ENCODE peak calls at places on chromosome 10, in nine cellular contexts. One of them, this sample, is unnamed.

GRCh38 chr10:5968681-5969453 is 8.5 kb downstream of the IL15RA start:
- DNase-seq in NAMALWA: no peak
- DNase-seq in stimulated activated CD4-positive, alpha-beta T cell treated with anti-CD3 and anti-CD28 coated beads, Interleukin-12 subunit alpha, Interleukin-12 subunit beta, amount 100 ng/mL, for 48 hours: no peak
- DNase-seq in CD8-positive, alpha-beta memory T cell: no peak
- DNase-seq in tibial nerve: no peak
- DNase-seq in hepatocyte: no peak
- DNase-seq in naive thymus-derived CD8-positive, alpha-beta T cell: no peak
- DNase-seq in KBM-7: no peak
- DNase-seq in LHCN-M2: no peak
- DNase-seq in this sample: no peak

GRCh38 chr10:122703483-122704448 is 4.1 kb upstream of the C10orf120 start:
- DNase-seq in NAMALWA: peak
- DNase-seq in stimulated activated CD4-positive, alpha-beta T cell treated with anti-CD3 and anti-CD28 coated beads, Interleukin-12 subunit alpha, Interleukin-12 subunit beta, amount 100 ng/mL, for 48 hours: peak
- DNase-seq in CD8-positive, alpha-beta memory T cell: no peak
- DNase-seq in tibial nerve: peak
- DNase-seq in hepatocyte: peak
- DNase-seq in naive thymus-derived CD8-positive, alpha-beta T cell: peak
- DNase-seq in KBM-7: peak
- DNase-seq in LHCN-M2: peak
- DNase-seq in this sample: peak

GRCh38 chr10:123573236-123574147 is 92.7 kb upstream of the GPR26 start:
- DNase-seq in NAMALWA: peak
- DNase-seq in stimulated activated CD4-positive, alpha-beta T cell treated with anti-CD3 and anti-CD28 coated beads, Interleukin-12 subunit alpha, Interleukin-12 subunit beta, amount 100 ng/mL, for 48 hours: peak
- DNase-seq in CD8-positive, alpha-beta memory T cell: no peak
- DNase-seq in tibial nerve: no peak
- DNase-seq in hepatocyte: peak
- DNase-seq in naive thymus-derived CD8-positive, alpha-beta T cell: no peak
- DNase-seq in KBM-7: peak
- DNase-seq in LHCN-M2: peak
- DNase-seq in this sample: no peak

GRCh38 chr10:4851846-4852245 is 25.8 kb downstream of the AKR1E2 start:
- DNase-seq in NAMALWA: no peak
- DNase-seq in stimulated activated CD4-positive, alpha-beta T cell treated with anti-CD3 and anti-CD28 coated beads, Interleukin-12 subunit alpha, Interleukin-12 subunit beta, amount 100 ng/mL, for 48 hours: no peak
- DNase-seq in CD8-positive, alpha-beta memory T cell: no peak
- DNase-seq in tibial nerve: peak
- DNase-seq in hepatocyte: no peak
- DNase-seq in naive thymus-derived CD8-positive, alpha-beta T cell: no peak
- DNase-seq in KBM-7: no peak
- DNase-seq in LHCN-M2: no peak
- DNase-seq in this sample: no peak

GRCh38 chr10:23469596-23470237 is 30.8 kb downstream of the OTUD1 start:
- DNase-seq in NAMALWA: no peak
- DNase-seq in stimulated activated CD4-positive, alpha-beta T cell treated with anti-CD3 and anti-CD28 coated beads, Interleukin-12 subunit alpha, Interleukin-12 subunit beta, amount 100 ng/mL, for 48 hours: no peak
- DNase-seq in CD8-positive, alpha-beta memory T cell: no peak
- DNase-seq in tibial nerve: no peak
- DNase-seq in hepatocyte: no peak
- DNase-seq in naive thymus-derived CD8-positive, alpha-beta T cell: no peak
- DNase-seq in KBM-7: no peak
- DNase-seq in LHCN-M2: no peak
- DNase-seq in this sample: no peak

GRCh38 chr10:30392564-30392990 is 41.4 kb upstream of the MAP3K8 start:
- DNase-seq in NAMALWA: peak
- DNase-seq in stimulated activated CD4-positive, alpha-beta T cell treated with anti-CD3 and anti-CD28 coated beads, Interleukin-12 subunit alpha, Interleukin-12 subunit beta, amount 100 ng/mL, for 48 hours: peak
- DNase-seq in CD8-positive, alpha-beta memory T cell: peak
- DNase-seq in tibial nerve: peak
- DNase-seq in hepatocyte: peak
- DNase-seq in naive thymus-derived CD8-positive, alpha-beta T cell: peak
- DNase-seq in KBM-7: peak
- DNase-seq in LHCN-M2: peak
- DNase-seq in this sample: peak

GRCh38 chr10:94123253-94123995 is 129.7 kb downstream of the PLCE1 start:
- DNase-seq in NAMALWA: no peak
- DNase-seq in stimulated activated CD4-positive, alpha-beta T cell treated with anti-CD3 and anti-CD28 coated beads, Interleukin-12 subunit alpha, Interleukin-12 subunit beta, amount 100 ng/mL, for 48 hours: no peak
- DNase-seq in CD8-positive, alpha-beta memory T cell: no peak
- DNase-seq in tibial nerve: no peak
- DNase-seq in hepatocyte: peak
- DNase-seq in naive thymus-derived CD8-positive, alpha-beta T cell: no peak
- DNase-seq in KBM-7: no peak
- DNase-seq in LHCN-M2: peak
- DNase-seq in this sample: no peak

GRCh38 chr10:28302668-28303488 is at the start of gene MPP7:
- DNase-seq in NAMALWA: peak
- DNase-seq in stimulated activated CD4-positive, alpha-beta T cell treated with anti-CD3 and anti-CD28 coated beads, Interleukin-12 subunit alpha, Interleukin-12 subunit beta, amount 100 ng/mL, for 48 hours: peak
- DNase-seq in CD8-positive, alpha-beta memory T cell: peak
- DNase-seq in tibial nerve: peak
- DNase-seq in hepatocyte: peak
- DNase-seq in naive thymus-derived CD8-positive, alpha-beta T cell: peak
- DNase-seq in KBM-7: peak
- DNase-seq in LHCN-M2: peak
- DNase-seq in this sample: peak

GRCh38 chr10:117342638-117343037 is 32.6 kb downstream of the PDZD8 start:
- DNase-seq in NAMALWA: no peak
- DNase-seq in stimulated activated CD4-positive, alpha-beta T cell treated with anti-CD3 and anti-CD28 coated beads, Interleukin-12 subunit alpha, Interleukin-12 subunit beta, amount 100 ng/mL, for 48 hours: no peak
- DNase-seq in CD8-positive, alpha-beta memory T cell: no peak
- DNase-seq in tibial nerve: no peak
- DNase-seq in hepatocyte: no peak
- DNase-seq in naive thymus-derived CD8-positive, alpha-beta T cell: no peak
- DNase-seq in KBM-7: no peak
- DNase-seq in LHCN-M2: peak
- DNase-seq in this sample: no peak

GRCh38 chr10:5951167-5951711 is 26.1 kb downstream of the IL15RA start:
- DNase-seq in NAMALWA: no peak
- DNase-seq in stimulated activated CD4-positive, alpha-beta T cell treated with anti-CD3 and anti-CD28 coated beads, Interleukin-12 subunit alpha, Interleukin-12 subunit beta, amount 100 ng/mL, for 48 hours: no peak
- DNase-seq in CD8-positive, alpha-beta memory T cell: no peak
- DNase-seq in tibial nerve: peak
- DNase-seq in hepatocyte: no peak
- DNase-seq in naive thymus-derived CD8-positive, alpha-beta T cell: no peak
- DNase-seq in KBM-7: peak
- DNase-seq in LHCN-M2: no peak
- DNase-seq in this sample: no peak

GRCh38 chr10:43099928-43100327 is 23.1 kb downstream of the RET start:
- DNase-seq in NAMALWA: no peak
- DNase-seq in stimulated activated CD4-positive, alpha-beta T cell treated with anti-CD3 and anti-CD28 coated beads, Interleukin-12 subunit alpha, Interleukin-12 subunit beta, amount 100 ng/mL, for 48 hours: no peak
- DNase-seq in CD8-positive, alpha-beta memory T cell: no peak
- DNase-seq in tibial nerve: no peak
- DNase-seq in hepatocyte: no peak
- DNase-seq in naive thymus-derived CD8-positive, alpha-beta T cell: no peak
- DNase-seq in KBM-7: no peak
- DNase-seq in LHCN-M2: no peak
- DNase-seq in this sample: no peak

GRCh38 chr10:45373783-45374450 is at the start of gene ALOX5:
- DNase-seq in NAMALWA: peak
- DNase-seq in stimulated activated CD4-positive, alpha-beta T cell treated with anti-CD3 and anti-CD28 coated beads, Interleukin-12 subunit alpha, Interleukin-12 subunit beta, amount 100 ng/mL, for 48 hours: no peak
- DNase-seq in CD8-positive, alpha-beta memory T cell: peak
- DNase-seq in tibial nerve: no peak
- DNase-seq in hepatocyte: peak
- DNase-seq in naive thymus-derived CD8-positive, alpha-beta T cell: no peak
- DNase-seq in KBM-7: peak
- DNase-seq in LHCN-M2: no peak
- DNase-seq in this sample: no peak

GRCh38 chr10:97805096-97805879 is 33.5 kb upstream of the SFRP5 start:
- DNase-seq in NAMALWA: no peak
- DNase-seq in stimulated activated CD4-positive, alpha-beta T cell treated with anti-CD3 and anti-CD28 coated beads, Interleukin-12 subunit alpha, Interleukin-12 subunit beta, amount 100 ng/mL, for 48 hours: no peak
- DNase-seq in CD8-positive, alpha-beta memory T cell: peak
- DNase-seq in tibial nerve: peak
- DNase-seq in hepatocyte: no peak
- DNase-seq in naive thymus-derived CD8-positive, alpha-beta T cell: no peak
- DNase-seq in KBM-7: no peak
- DNase-seq in LHCN-M2: no peak
- DNase-seq in this sample: no peak

GRCh38 chr10:11403116-11403515 is 208.3 kb downstream of the USP6NL start:
- DNase-seq in NAMALWA: peak
- DNase-seq in stimulated activated CD4-positive, alpha-beta T cell treated with anti-CD3 and anti-CD28 coated beads, Interleukin-12 subunit alpha, Interleukin-12 subunit beta, amount 100 ng/mL, for 48 hours: peak
- DNase-seq in CD8-positive, alpha-beta memory T cell: peak
- DNase-seq in tibial nerve: no peak
- DNase-seq in hepatocyte: no peak
- DNase-seq in naive thymus-derived CD8-positive, alpha-beta T cell: peak
- DNase-seq in KBM-7: peak
- DNase-seq in LHCN-M2: no peak
- DNase-seq in this sample: peak

GRCh38 chr10:78276139-78276538 is 242.5 kb downstream of the RPS24 start:
- DNase-seq in NAMALWA: no peak
- DNase-seq in stimulated activated CD4-positive, alpha-beta T cell treated with anti-CD3 and anti-CD28 coated beads, Interleukin-12 subunit alpha, Interleukin-12 subunit beta, amount 100 ng/mL, for 48 hours: no peak
- DNase-seq in CD8-positive, alpha-beta memory T cell: no peak
- DNase-seq in tibial nerve: no peak
- DNase-seq in hepatocyte: no peak
- DNase-seq in naive thymus-derived CD8-positive, alpha-beta T cell: no peak
- DNase-seq in KBM-7: no peak
- DNase-seq in LHCN-M2: no peak
- DNase-seq in this sample: no peak

GRCh38 chr10:65350619-65351018 is 1575.2 kb upstream of the LRRTM3 start:
- DNase-seq in NAMALWA: no peak
- DNase-seq in stimulated activated CD4-positive, alpha-beta T cell treated with anti-CD3 and anti-CD28 coated beads, Interleukin-12 subunit alpha, Interleukin-12 subunit beta, amount 100 ng/mL, for 48 hours: no peak
- DNase-seq in CD8-positive, alpha-beta memory T cell: no peak
- DNase-seq in tibial nerve: no peak
- DNase-seq in hepatocyte: peak
- DNase-seq in naive thymus-derived CD8-positive, alpha-beta T cell: no peak
- DNase-seq in KBM-7: no peak
- DNase-seq in LHCN-M2: no peak
- DNase-seq in this sample: no peak

GRCh38 chr10:1706711-1707110 is 30.6 kb downstream of the ADARB2 start:
- DNase-seq in NAMALWA: peak
- DNase-seq in stimulated activated CD4-positive, alpha-beta T cell treated with anti-CD3 and anti-CD28 coated beads, Interleukin-12 subunit alpha, Interleukin-12 subunit beta, amount 100 ng/mL, for 48 hours: no peak
- DNase-seq in CD8-positive, alpha-beta memory T cell: peak
- DNase-seq in tibial nerve: no peak
- DNase-seq in hepatocyte: no peak
- DNase-seq in naive thymus-derived CD8-positive, alpha-beta T cell: no peak
- DNase-seq in KBM-7: peak
- DNase-seq in LHCN-M2: no peak
- DNase-seq in this sample: peak

GRCh38 chr10:43136995-43137700 is 1.1 kb upstream of the CSGALNACT2 start:
- DNase-seq in NAMALWA: no peak
- DNase-seq in stimulated activated CD4-positive, alpha-beta T cell treated with anti-CD3 and anti-CD28 coated beads, Interleukin-12 subunit alpha, Interleukin-12 subunit beta, amount 100 ng/mL, for 48 hours: no peak
- DNase-seq in CD8-positive, alpha-beta memory T cell: no peak
- DNase-seq in tibial nerve: no peak
- DNase-seq in hepatocyte: no peak
- DNase-seq in naive thymus-derived CD8-positive, alpha-beta T cell: no peak
- DNase-seq in KBM-7: no peak
- DNase-seq in LHCN-M2: no peak
- DNase-seq in this sample: no peak

GRCh38 chr10:125473138-125473793 is 209.7 kb downstream of the TEX36 start:
- DNase-seq in NAMALWA: no peak
- DNase-seq in stimulated activated CD4-positive, alpha-beta T cell treated with anti-CD3 and anti-CD28 coated beads, Interleukin-12 subunit alpha, Interleukin-12 subunit beta, amount 100 ng/mL, for 48 hours: no peak
- DNase-seq in CD8-positive, alpha-beta memory T cell: no peak
- DNase-seq in tibial nerve: no peak
- DNase-seq in hepatocyte: no peak
- DNase-seq in naive thymus-derived CD8-positive, alpha-beta T cell: no peak
- DNase-seq in KBM-7: no peak
- DNase-seq in LHCN-M2: no peak
- DNase-seq in this sample: no peak

GRCh38 chr10:50992972-50993766 is 81.1 kb upstream of the PRKG1 start:
- DNase-seq in NAMALWA: no peak
- DNase-seq in stimulated activated CD4-positive, alpha-beta T cell treated with anti-CD3 and anti-CD28 coated beads, Interleukin-12 subunit alpha, Interleukin-12 subunit beta, amount 100 ng/mL, for 48 hours: no peak
- DNase-seq in CD8-positive, alpha-beta memory T cell: no peak
- DNase-seq in tibial nerve: no peak
- DNase-seq in hepatocyte: peak
- DNase-seq in naive thymus-derived CD8-positive, alpha-beta T cell: no peak
- DNase-seq in KBM-7: no peak
- DNase-seq in LHCN-M2: peak
- DNase-seq in this sample: no peak

GRCh38 chr10:117311261-117311660 is 64.0 kb downstream of the PDZD8 start:
- DNase-seq in NAMALWA: no peak
- DNase-seq in stimulated activated CD4-positive, alpha-beta T cell treated with anti-CD3 and anti-CD28 coated beads, Interleukin-12 subunit alpha, Interleukin-12 subunit beta, amount 100 ng/mL, for 48 hours: no peak
- DNase-seq in CD8-positive, alpha-beta memory T cell: no peak
- DNase-seq in tibial nerve: no peak
- DNase-seq in hepatocyte: no peak
- DNase-seq in naive thymus-derived CD8-positive, alpha-beta T cell: no peak
- DNase-seq in KBM-7: no peak
- DNase-seq in LHCN-M2: no peak
- DNase-seq in this sample: no peak

GRCh38 chr10:113071446-113071845 is 121.4 kb downstream of the TCF7L2 start:
- DNase-seq in NAMALWA: no peak
- DNase-seq in stimulated activated CD4-positive, alpha-beta T cell treated with anti-CD3 and anti-CD28 coated beads, Interleukin-12 subunit alpha, Interleukin-12 subunit beta, amount 100 ng/mL, for 48 hours: no peak
- DNase-seq in CD8-positive, alpha-beta memory T cell: no peak
- DNase-seq in tibial nerve: peak
- DNase-seq in hepatocyte: no peak
- DNase-seq in naive thymus-derived CD8-positive, alpha-beta T cell: no peak
- DNase-seq in KBM-7: no peak
- DNase-seq in LHCN-M2: no peak
- DNase-seq in this sample: no peak

GRCh38 chr10:132984801-132985545 is 42.6 kb upstream of the CFAP46 start:
- DNase-seq in NAMALWA: no peak
- DNase-seq in stimulated activated CD4-positive, alpha-beta T cell treated with anti-CD3 and anti-CD28 coated beads, Interleukin-12 subunit alpha, Interleukin-12 subunit beta, amount 100 ng/mL, for 48 hours: no peak
- DNase-seq in CD8-positive, alpha-beta memory T cell: no peak
- DNase-seq in tibial nerve: no peak
- DNase-seq in hepatocyte: no peak
- DNase-seq in naive thymus-derived CD8-positive, alpha-beta T cell: no peak
- DNase-seq in KBM-7: no peak
- DNase-seq in LHCN-M2: no peak
- DNase-seq in this sample: no peak

GRCh38 chr10:132193907-132194552 is 7.3 kb downstream of the DPYSL4 start:
- DNase-seq in NAMALWA: no peak
- DNase-seq in stimulated activated CD4-positive, alpha-beta T cell treated with anti-CD3 and anti-CD28 coated beads, Interleukin-12 subunit alpha, Interleukin-12 subunit beta, amount 100 ng/mL, for 48 hours: no peak
- DNase-seq in CD8-positive, alpha-beta memory T cell: no peak
- DNase-seq in tibial nerve: no peak
- DNase-seq in hepatocyte: peak
- DNase-seq in naive thymus-derived CD8-positive, alpha-beta T cell: peak
- DNase-seq in KBM-7: peak
- DNase-seq in LHCN-M2: no peak
- DNase-seq in this sample: no peak

GRCh38 chr10:60604356-60604755 is 173.9 kb upstream of the CDK1 start:
- DNase-seq in NAMALWA: no peak
- DNase-seq in stimulated activated CD4-positive, alpha-beta T cell treated with anti-CD3 and anti-CD28 coated beads, Interleukin-12 subunit alpha, Interleukin-12 subunit beta, amount 100 ng/mL, for 48 hours: no peak
- DNase-seq in CD8-positive, alpha-beta memory T cell: no peak
- DNase-seq in tibial nerve: no peak
- DNase-seq in hepatocyte: no peak
- DNase-seq in naive thymus-derived CD8-positive, alpha-beta T cell: no peak
- DNase-seq in KBM-7: no peak
- DNase-seq in LHCN-M2: no peak
- DNase-seq in this sample: no peak

GRCh38 chr10:7887417-7887816 is 69.1 kb downstream of the TAF3 start:
- DNase-seq in NAMALWA: no peak
- DNase-seq in stimulated activated CD4-positive, alpha-beta T cell treated with anti-CD3 and anti-CD28 coated beads, Interleukin-12 subunit alpha, Interleukin-12 subunit beta, amount 100 ng/mL, for 48 hours: no peak
- DNase-seq in CD8-positive, alpha-beta memory T cell: no peak
- DNase-seq in tibial nerve: no peak
- DNase-seq in hepatocyte: peak
- DNase-seq in naive thymus-derived CD8-positive, alpha-beta T cell: no peak
- DNase-seq in KBM-7: no peak
- DNase-seq in LHCN-M2: peak
- DNase-seq in this sample: no peak

GRCh38 chr10:33653584-33654367 is 319.3 kb upstream of the NRP1 start:
- DNase-seq in NAMALWA: no peak
- DNase-seq in stimulated activated CD4-positive, alpha-beta T cell treated with anti-CD3 and anti-CD28 coated beads, Interleukin-12 subunit alpha, Interleukin-12 subunit beta, amount 100 ng/mL, for 48 hours: no peak
- DNase-seq in CD8-positive, alpha-beta memory T cell: no peak
- DNase-seq in tibial nerve: no peak
- DNase-seq in hepatocyte: no peak
- DNase-seq in naive thymus-derived CD8-positive, alpha-beta T cell: no peak
- DNase-seq in KBM-7: peak
- DNase-seq in LHCN-M2: peak
- DNase-seq in this sample: no peak

GRCh38 chr10:30977385-30977784 is 54.3 kb downstream of the ZNF438 start:
- DNase-seq in NAMALWA: no peak
- DNase-seq in stimulated activated CD4-positive, alpha-beta T cell treated with anti-CD3 and anti-CD28 coated beads, Interleukin-12 subunit alpha, Interleukin-12 subunit beta, amount 100 ng/mL, for 48 hours: no peak
- DNase-seq in CD8-positive, alpha-beta memory T cell: no peak
- DNase-seq in tibial nerve: no peak
- DNase-seq in hepatocyte: no peak
- DNase-seq in naive thymus-derived CD8-positive, alpha-beta T cell: no peak
- DNase-seq in KBM-7: no peak
- DNase-seq in LHCN-M2: peak
- DNase-seq in this sample: no peak

GRCh38 chr10:3635248-3635647 is 149.8 kb downstream of the KLF6 start:
- DNase-seq in NAMALWA: no peak
- DNase-seq in stimulated activated CD4-positive, alpha-beta T cell treated with anti-CD3 and anti-CD28 coated beads, Interleukin-12 subunit alpha, Interleukin-12 subunit beta, amount 100 ng/mL, for 48 hours: no peak
- DNase-seq in CD8-positive, alpha-beta memory T cell: no peak
- DNase-seq in tibial nerve: no peak
- DNase-seq in hepatocyte: no peak
- DNase-seq in naive thymus-derived CD8-positive, alpha-beta T cell: no peak
- DNase-seq in KBM-7: no peak
- DNase-seq in LHCN-M2: no peak
- DNase-seq in this sample: no peak

GRCh38 chr10:131050162-131050766 is 261.3 kb downstream of the TCERG1L start:
- DNase-seq in NAMALWA: no peak
- DNase-seq in stimulated activated CD4-positive, alpha-beta T cell treated with anti-CD3 and anti-CD28 coated beads, Interleukin-12 subunit alpha, Interleukin-12 subunit beta, amount 100 ng/mL, for 48 hours: no peak
- DNase-seq in CD8-positive, alpha-beta memory T cell: no peak
- DNase-seq in tibial nerve: no peak
- DNase-seq in hepatocyte: no peak
- DNase-seq in naive thymus-derived CD8-positive, alpha-beta T cell: no peak
- DNase-seq in KBM-7: no peak
- DNase-seq in LHCN-M2: no peak
- DNase-seq in this sample: no peak

This sample was measured in effector memory CD8-positive, alpha-beta T cell.